ENCODE peak calls at places on chromosomes 7 and 10, in six cellular contexts. A is neural progenitor cell; X is astrocyte; L is ovary; Z is fibroblast of lung; E is CD8-positive, alpha-beta T cell. U is an unnamed sample.

GRCh38 chr7:28771901-28772622 is 186.1 kb downstream of the TRIL start:
- DNase-seq in A (no peak), X (no peak), L (no peak), Z (no peak), E (no peak), U (no peak)

GRCh38 chr7:141700848-141701371 is 1.1 kb downstream of the DENND11 start:
- DNase-seq in A (no peak), X (no peak), L (no peak), Z (no peak), E (peak; percentile 19), U (no peak)

GRCh38 chr7:96410440-96410839 is 88.5 kb upstream of the SLC25A13 start:
- DNase-seq in A (no peak), X (no peak), L (no peak), Z (no peak), E (no peak), U (no peak)

GRCh38 chr10:95277614-95278013 is 13.2 kb downstream of the PDLIM1 start:
- DNase-seq in A (no peak), X (no peak), L (no peak), Z (no peak), E (no peak), U (no peak)

GRCh38 chr10:113322843-113323242 is 230.0 kb upstream of the HABP2 start:
- DNase-seq in A (no peak), X (no peak), L (no peak), Z (no peak), E (no peak), U (no peak)

GRCh38 chr7:42236266-42237161 is 495 bp downstream of the GLI3 start:
- DNase-seq in A (peak; percentile 80), X (peak; percentile 54), L (peak; percentile 75), Z (peak; percentile 74), E (no peak), U (no peak)

GRCh38 chr7:10672186-10672585 is 301.5 kb upstream of the PHF14 start:
- DNase-seq in A (peak; percentile 7), X (no peak), L (no peak), Z (no peak), E (no peak), U (no peak)

GRCh38 chr10:76399216-76399615 is 967.8 kb downstream of the LRMDA start:
- DNase-seq in A (no peak), X (no peak), L (no peak), Z (no peak), E (no peak), U (no peak)

GRCh38 chr7:104275900-104276299 is 52.5 kb upstream of the LHFPL3 start:
- DNase-seq in A (no peak), X (no peak), L (no peak), Z (no peak), E (no peak), U (no peak)

GRCh38 chr7:101179780-101180755 is at the start of gene NAT16:
- DNase-seq in A (peak; percentile 46), X (no peak), L (no peak), Z (no peak), E (no peak), U (no peak)

GRCh38 chr10:115818015-115818414 is 455.0 kb downstream of the GFRA1 start:
- DNase-seq in A (no peak), X (no peak), L (no peak), Z (peak; percentile 29), E (no peak), U (no peak)

GRCh38 chr7:93890464-93891068 is at the start of gene TFPI2:
- DNase-seq in A (peak; percentile 63), X (peak; percentile 82), L (peak; percentile 77), Z (peak; percentile 49), E (no peak), U (no peak)

GRCh38 chr7:32161708-32162107 is 91.5 kb upstream of the PDE1C start:
- DNase-seq in A (no peak), X (peak; percentile 94), L (no peak), Z (peak; percentile 34), E (no peak), U (no peak)

GRCh38 chr7:25192043-25192442 is 36.2 kb downstream of the NPVF start:
- DNase-seq in A (no peak), X (no peak), L (no peak), Z (no peak), E (no peak), U (no peak)

GRCh38 chr10:11012880-11013279 is 4.8 kb upstream of the CELF2 start:
- DNase-seq in A (no peak), X (no peak), L (no peak), Z (no peak), E (no peak), U (no peak)

GRCh38 chr7:127392566-127393369 is at the start of gene ZNF800:
- DNase-seq in A (peak; percentile 85), X (peak; percentile 77), L (peak; percentile 88), Z (peak; percentile 84), E (peak; percentile 86), U (peak; percentile 95)

GRCh38 chr7:127391591-127392181 is 822 bp downstream of the ZNF800 start:
- DNase-seq in A (peak; percentile 56), X (peak; percentile 26), L (peak; percentile 43), Z (peak; percentile 26), E (peak; percentile 61), U (peak; percentile 53)

GRCh38 chr7:127390817-127391590 is 1.5 kb downstream of the ZNF800 start:
- DNase-seq in A (peak; percentile 27), X (no peak), L (no peak), Z (no peak), E (no peak), U (no peak)

GRCh38 chr7:127393370-127394058 is 1.0 kb upstream of the ZNF800 start:
- DNase-seq in A (peak; percentile 41), X (peak; percentile 0), L (no peak), Z (no peak), E (no peak), U (peak; percentile 57)

DNA sequence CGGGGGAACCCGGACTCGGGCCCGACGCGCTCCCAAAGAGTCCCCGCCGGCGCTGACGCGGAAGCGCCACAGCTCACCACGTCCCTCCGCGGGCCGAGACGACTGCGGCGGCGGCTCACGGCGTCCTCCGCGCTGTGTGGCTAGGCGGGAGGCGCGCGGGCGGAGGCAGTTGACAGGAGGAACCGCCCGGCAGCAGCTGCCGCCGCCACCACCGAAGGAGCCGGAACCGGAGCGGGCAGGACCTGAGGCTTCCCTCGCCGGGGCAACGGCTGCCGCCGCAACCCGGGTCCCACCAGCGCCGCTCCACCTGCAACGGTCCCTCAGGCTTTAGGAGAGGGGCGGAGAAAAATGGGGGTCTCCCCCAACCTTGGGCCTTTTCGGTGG is 334 bp downstream of the ZNF800 start:
- DNase-seq in A (peak; percentile 78), X (peak; percentile 44), L (no peak), Z (peak; percentile 58), E (peak; percentile 74), U (peak; percentile 65)
- H3K4me1 ChIP-seq in A (no peaks in the 10 kb centered on the region), X (peaks cover 10% of the 10 kb centered on the region), L (peaks cover 4% of the 10 kb centered on the region), Z (peaks cover 2% of the 10 kb centered on the region), E (peaks cover 49% of the 10 kb centered on the region), U (peaks cover 12% of the 10 kb centered on the region)

DNA sequence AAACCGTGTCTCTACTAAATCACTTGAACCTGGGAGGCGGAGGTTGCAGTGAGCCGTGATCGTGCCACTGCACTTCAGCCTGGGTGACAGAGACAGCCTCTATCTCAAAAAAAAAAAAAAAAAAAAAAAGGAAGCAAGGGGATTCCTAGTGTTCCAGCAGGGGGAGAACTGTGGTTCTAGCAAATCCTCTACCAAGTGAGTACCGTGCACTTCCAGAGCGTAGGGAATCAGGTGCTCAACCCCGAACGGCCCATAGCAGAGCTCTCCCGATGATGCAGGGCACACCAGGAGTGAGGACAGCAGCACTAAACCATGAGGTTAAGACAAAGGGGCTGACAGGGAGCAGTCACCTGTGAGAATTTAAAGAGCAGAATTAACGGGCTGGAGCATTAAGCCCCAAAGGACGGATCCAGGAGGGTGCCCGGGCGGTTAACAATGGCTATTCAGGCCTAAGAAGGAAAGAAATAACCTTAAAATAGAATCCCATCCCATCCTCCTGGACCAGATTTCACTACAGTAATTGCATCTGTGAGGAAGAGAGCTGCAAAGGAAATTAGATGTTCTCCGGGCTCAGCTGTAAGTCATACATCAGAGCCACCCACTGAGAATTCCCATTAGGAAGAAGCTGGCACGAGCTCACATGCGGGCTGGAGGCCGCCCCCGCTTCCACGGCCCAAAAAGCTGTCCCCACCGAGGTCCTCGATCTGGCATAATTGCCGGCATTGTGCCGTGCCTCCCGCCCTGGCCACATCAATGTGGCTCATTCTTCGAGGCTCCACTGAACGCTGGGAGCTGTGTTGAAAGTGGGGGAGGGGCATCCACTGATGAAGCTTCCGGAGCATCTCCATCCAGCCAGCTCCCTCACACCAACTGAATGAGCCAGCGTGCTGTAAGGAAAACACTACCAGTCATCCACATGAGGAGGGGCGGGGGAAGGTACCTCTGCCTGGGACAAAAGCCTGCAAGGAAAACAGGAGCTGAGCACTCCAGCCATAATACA is 173.4 kb downstream of the PTPRN2 start:
- DNase-seq in A (peak; percentile 77), X (no peak), L (no peak), Z (no peak), E (no peak), U (no peak)
- H3K9me3 ChIP-seq in A (no peaks in the 10 kb centered on the region), X (peaks cover 16% of the 10 kb centered on the region), L (no peaks in the 10 kb centered on the region), Z (no peaks in the 10 kb centered on the region), E (no peaks in the 10 kb centered on the region), U (no peaks in the 10 kb centered on the region)

GRCh38 chr10:60623627-60624026 is 154.7 kb upstream of the CDK1 start:
- DNase-seq in A (no peak), X (no peak), L (no peak), Z (no peak), E (no peak), U (no peak)

GRCh38 chr10:60621018-60621417 is 157.3 kb upstream of the CDK1 start:
- DNase-seq in A (no peak), X (no peak), L (no peak), Z (no peak), E (no peak), U (no peak)

GRCh38 chr10:60615551-60615950 is 162.7 kb upstream of the CDK1 start:
- DNase-seq in A (no peak), X (no peak), L (no peak), Z (peak; percentile 55), E (no peak), U (no peak)

GRCh38 chr10:60613434-60613833 is 164.8 kb upstream of the CDK1 start:
- DNase-seq in A (no peak), X (no peak), L (no peak), Z (no peak), E (no peak), U (no peak)

GRCh38 chr10:60618861-60619260 is 159.4 kb upstream of the CDK1 start:
- DNase-seq in A (no peak), X (no peak), L (no peak), Z (no peak), E (no peak), U (no peak)
- H3K4me1 ChIP-seq in A (no peaks in the 10 kb centered on the region), X (no peaks in the 10 kb centered on the region), L (no peaks in the 10 kb centered on the region), Z (no peaks in the 10 kb centered on the region), E (no peaks in the 10 kb centered on the region), U (no peaks in the 10 kb centered on the region)

GRCh38 chr7:57399251-57399940 is 50.6 kb upstream of the ZNF716 start:
- DNase-seq in A (no peak), X (no peak), L (no peak), Z (no peak), E (no peak), U (no peak)
- H3K9me3 ChIP-seq in A (peaks cover 21% of the 10 kb centered on the region), X (no peaks in the 10 kb centered on the region), L (no peaks in the 10 kb centered on the region), Z (no peaks in the 10 kb centered on the region), E (no peaks in the 10 kb centered on the region), U (no peaks in the 10 kb centered on the region)

DNA sequence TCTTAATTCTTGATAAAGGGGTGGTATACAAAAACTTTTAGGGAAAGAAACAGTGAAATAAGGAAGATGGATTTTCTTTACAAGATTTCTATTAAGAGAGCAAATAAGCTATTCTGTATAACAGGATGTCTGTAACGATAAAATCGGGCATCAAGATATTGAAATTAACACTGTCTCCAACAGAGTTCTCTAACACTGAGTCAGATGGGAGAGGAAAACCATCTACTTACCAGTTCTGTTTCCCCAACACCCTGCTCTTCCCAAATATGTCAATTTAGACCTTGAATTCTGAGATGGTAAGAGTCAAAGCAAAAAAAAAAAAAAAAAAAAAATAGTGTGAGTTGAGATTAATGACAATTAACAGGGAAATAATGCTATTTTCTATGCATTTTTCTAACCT is 23.0 kb downstream of the SMURF1 start:
- DNase-seq in A (no peak), X (no peak), L (no peak), Z (no peak), E (no peak), U (no peak)
- H3K4me1 ChIP-seq in A (peaks cover 15% of the 10 kb centered on the region), X (peaks cover 10% of the 10 kb centered on the region), L (peaks cover 17% of the 10 kb centered on the region), Z (peaks cover 17% of the 10 kb centered on the region), E (peaks cover 3% of the 10 kb centered on the region), U (peaks cover 36% of the 10 kb centered on the region)

U was measured in right lobe of liver.